ENCODE peak calls at places on chromosomes 5 and 9, in nine cellular contexts. One of them, this sample, is unnamed.

GRCh38 chr5:59588922-59589321 is 304.6 kb downstream of the PDE4D start:
- DNase-seq in Caco-2: no peak
- DNase-seq in foreskin keratinocyte: peak; percentile 66
- DNase-seq in MM.1S: no peak
- DNase-seq in endothelial cell: no peak
- DNase-seq in neural crest cell: no peak
- DNase-seq in pancreas: no peak
- DNase-seq in uterus: no peak
- DNase-seq in bronchial epithelial cell: peak; percentile 80
- DNase-seq in this sample: peak; percentile 28

GRCh38 chr9:83440641-83441040 is 97.6 kb downstream of the FRMD3 start:
- DNase-seq in Caco-2: no peak
- DNase-seq in foreskin keratinocyte: no peak
- DNase-seq in MM.1S: no peak
- DNase-seq in endothelial cell: no peak
- DNase-seq in neural crest cell: no peak
- DNase-seq in pancreas: no peak
- DNase-seq in uterus: no peak
- DNase-seq in bronchial epithelial cell: no peak
- DNase-seq in this sample: no peak

GRCh38 chr5:44389410-44389879 is at the start of gene FGF10:
- DNase-seq in Caco-2: no peak
- DNase-seq in foreskin keratinocyte: no peak
- DNase-seq in MM.1S: peak; percentile 33
- DNase-seq in endothelial cell: peak; percentile 51
- DNase-seq in neural crest cell: peak; percentile 41
- DNase-seq in pancreas: peak; percentile 80
- DNase-seq in uterus: peak; percentile 25
- DNase-seq in bronchial epithelial cell: no peak
- DNase-seq in this sample: no peak

GRCh38 chr9:8855046-8855445 is 1055.5 kb upstream of the DMAC1 start:
- DNase-seq in Caco-2: peak; percentile 3
- DNase-seq in foreskin keratinocyte: no peak
- DNase-seq in MM.1S: peak; percentile 38
- DNase-seq in endothelial cell: no peak
- DNase-seq in neural crest cell: no peak
- DNase-seq in pancreas: no peak
- DNase-seq in uterus: no peak
- DNase-seq in bronchial epithelial cell: peak; percentile 30
- DNase-seq in this sample: no peak

GRCh38 chr5:35926389-35927051 is 11.9 kb downstream of the CAPSL start:
- DNase-seq in Caco-2: peak; percentile 69
- DNase-seq in foreskin keratinocyte: peak; percentile 26
- DNase-seq in MM.1S: peak; percentile 36
- DNase-seq in endothelial cell: peak; percentile 67
- DNase-seq in neural crest cell: peak; percentile 73
- DNase-seq in pancreas: no peak
- DNase-seq in uterus: peak; percentile 64
- DNase-seq in bronchial epithelial cell: peak; percentile 39
- DNase-seq in this sample: peak; percentile 60

GRCh38 chr5:37247036-37247435 is 2.1 kb downstream of the CPLANE1 start:
- DNase-seq in Caco-2: no peak
- DNase-seq in foreskin keratinocyte: no peak
- DNase-seq in MM.1S: no peak
- DNase-seq in endothelial cell: no peak
- DNase-seq in neural crest cell: no peak
- DNase-seq in pancreas: no peak
- DNase-seq in uterus: no peak
- DNase-seq in bronchial epithelial cell: no peak
- DNase-seq in this sample: no peak

GRCh38 chr5:31664566-31664965 is 25.6 kb downstream of the PDZD2 start:
- DNase-seq in Caco-2: peak; percentile 50
- DNase-seq in foreskin keratinocyte: no peak
- DNase-seq in MM.1S: peak; percentile 13
- DNase-seq in endothelial cell: no peak
- DNase-seq in neural crest cell: no peak
- DNase-seq in pancreas: no peak
- DNase-seq in uterus: no peak
- DNase-seq in bronchial epithelial cell: peak; percentile 25
- DNase-seq in this sample: no peak

GRCh38 chr9:88522360-88522759 is 12.6 kb upstream of the NXNL2 start:
- DNase-seq in Caco-2: no peak
- DNase-seq in foreskin keratinocyte: no peak
- DNase-seq in MM.1S: no peak
- DNase-seq in endothelial cell: no peak
- DNase-seq in neural crest cell: no peak
- DNase-seq in pancreas: no peak
- DNase-seq in uterus: no peak
- DNase-seq in bronchial epithelial cell: no peak
- DNase-seq in this sample: no peak

GRCh38 chr5:167451091-167451490 is 840.4 kb upstream of the WWC1 start:
- DNase-seq in Caco-2: no peak
- DNase-seq in foreskin keratinocyte: no peak
- DNase-seq in MM.1S: no peak
- DNase-seq in endothelial cell: no peak
- DNase-seq in neural crest cell: no peak
- DNase-seq in pancreas: no peak
- DNase-seq in uterus: no peak
- DNase-seq in bronchial epithelial cell: no peak
- DNase-seq in this sample: no peak

GRCh38 chr5:167452186-167452585 is 839.3 kb upstream of the WWC1 start:
- DNase-seq in Caco-2: no peak
- DNase-seq in foreskin keratinocyte: no peak
- DNase-seq in MM.1S: no peak
- DNase-seq in endothelial cell: no peak
- DNase-seq in neural crest cell: no peak
- DNase-seq in pancreas: no peak
- DNase-seq in uterus: no peak
- DNase-seq in bronchial epithelial cell: no peak
- DNase-seq in this sample: no peak

GRCh38 chr5:167442922-167443321 is 848.5 kb upstream of the WWC1 start:
- DNase-seq in Caco-2: no peak
- DNase-seq in foreskin keratinocyte: peak; percentile 11
- DNase-seq in MM.1S: no peak
- DNase-seq in endothelial cell: no peak
- DNase-seq in neural crest cell: no peak
- DNase-seq in pancreas: no peak
- DNase-seq in uterus: no peak
- DNase-seq in bronchial epithelial cell: peak; percentile 3
- DNase-seq in this sample: no peak

GRCh38 chr5:167448376-167448775 is 843.1 kb upstream of the WWC1 start:
- DNase-seq in Caco-2: no peak
- DNase-seq in foreskin keratinocyte: no peak
- DNase-seq in MM.1S: no peak
- DNase-seq in endothelial cell: no peak
- DNase-seq in neural crest cell: no peak
- DNase-seq in pancreas: no peak
- DNase-seq in uterus: no peak
- DNase-seq in bronchial epithelial cell: no peak
- DNase-seq in this sample: no peak

GRCh38 chr5:167447466-167447865 is 844.0 kb upstream of the WWC1 start:
- DNase-seq in Caco-2: no peak
- DNase-seq in foreskin keratinocyte: no peak
- DNase-seq in MM.1S: no peak
- DNase-seq in endothelial cell: no peak
- DNase-seq in neural crest cell: no peak
- DNase-seq in pancreas: no peak
- DNase-seq in uterus: no peak
- DNase-seq in bronchial epithelial cell: no peak
- DNase-seq in this sample: no peak
- TF ChIP-seq CTCF in Caco-2: no peak
- TF ChIP-seq CTCF in foreskin keratinocyte: no peak
- TF ChIP-seq CTCF in MM.1S: no peak
- TF ChIP-seq CTCF in endothelial cell: no peak
- TF ChIP-seq CTCF in neural crest cell: no peak
- TF ChIP-seq CTCF in pancreas: no peak
- TF ChIP-seq CTCF in uterus: no peak
- TF ChIP-seq CTCF in bronchial epithelial cell: no peak
- TF ChIP-seq CTCF in this sample: no peak

GRCh38 chr9:71249729-71250317 is 128.4 kb upstream of the TRPM3 start:
- DNase-seq in Caco-2: peak; percentile 2
- DNase-seq in foreskin keratinocyte: peak; percentile 56
- DNase-seq in MM.1S: peak; percentile 63
- DNase-seq in endothelial cell: peak; percentile 22
- DNase-seq in neural crest cell: peak; percentile 14
- DNase-seq in pancreas: no peak
- DNase-seq in uterus: no peak
- DNase-seq in bronchial epithelial cell: peak; percentile 69
- DNase-seq in this sample: peak; percentile 75
- TF ChIP-seq CTCF in Caco-2: peak; percentile 39
- TF ChIP-seq CTCF in foreskin keratinocyte: peak; percentile 96
- TF ChIP-seq CTCF in MM.1S: peak; percentile 91
- TF ChIP-seq CTCF in endothelial cell: peak; percentile 72
- TF ChIP-seq CTCF in neural crest cell: peak; percentile 89
- TF ChIP-seq CTCF in pancreas: peak; percentile 62
- TF ChIP-seq CTCF in uterus: peak; percentile 65
- TF ChIP-seq CTCF in bronchial epithelial cell: peak; percentile 66
- TF ChIP-seq CTCF in this sample: peak; percentile 83

GRCh38 chr5:85049020-85049419 is 664.3 kb upstream of the EDIL3 start:
- DNase-seq in Caco-2: peak; percentile 17
- DNase-seq in foreskin keratinocyte: peak; percentile 1
- DNase-seq in MM.1S: peak; percentile 27
- DNase-seq in endothelial cell: peak; percentile 12
- DNase-seq in neural crest cell: no peak
- DNase-seq in pancreas: no peak
- DNase-seq in uterus: no peak
- DNase-seq in bronchial epithelial cell: peak; percentile 38
- DNase-seq in this sample: no peak
- TF ChIP-seq CTCF in Caco-2: peak; percentile 31
- TF ChIP-seq CTCF in foreskin keratinocyte: peak; percentile 25
- TF ChIP-seq CTCF in MM.1S: peak; percentile 48
- TF ChIP-seq CTCF in endothelial cell: no peak
- TF ChIP-seq CTCF in neural crest cell: peak; percentile 61
- TF ChIP-seq CTCF in pancreas: no peak
- TF ChIP-seq CTCF in uterus: no peak
- TF ChIP-seq CTCF in bronchial epithelial cell: peak; percentile 23
- TF ChIP-seq CTCF in this sample: no peak

GRCh38 chr5:41637869-41638268 is 127.5 kb upstream of the PLCXD3 start:
- DNase-seq in Caco-2: no peak
- DNase-seq in foreskin keratinocyte: no peak
- DNase-seq in MM.1S: no peak
- DNase-seq in endothelial cell: no peak
- DNase-seq in neural crest cell: no peak
- DNase-seq in pancreas: no peak
- DNase-seq in uterus: no peak
- DNase-seq in bronchial epithelial cell: no peak
- DNase-seq in this sample: no peak
- TF ChIP-seq CTCF in Caco-2: no peak
- TF ChIP-seq CTCF in foreskin keratinocyte: no peak
- TF ChIP-seq CTCF in MM.1S: peak; percentile 14
- TF ChIP-seq CTCF in endothelial cell: peak; percentile 42
- TF ChIP-seq CTCF in neural crest cell: peak; percentile 49
- TF ChIP-seq CTCF in pancreas: no peak
- TF ChIP-seq CTCF in uterus: no peak
- TF ChIP-seq CTCF in bronchial epithelial cell: no peak
- TF ChIP-seq CTCF in this sample: no peak

GRCh38 chr5:81513982-81514381 is 120.0 kb upstream of the ACOT12 start:
- DNase-seq in Caco-2: no peak
- DNase-seq in foreskin keratinocyte: no peak
- DNase-seq in MM.1S: peak; percentile 10
- DNase-seq in endothelial cell: no peak
- DNase-seq in neural crest cell: no peak
- DNase-seq in pancreas: no peak
- DNase-seq in uterus: no peak
- DNase-seq in bronchial epithelial cell: peak; percentile 43
- DNase-seq in this sample: peak; percentile 37
- TF ChIP-seq CTCF in Caco-2: peak; percentile 3
- TF ChIP-seq CTCF in foreskin keratinocyte: peak; percentile 58
- TF ChIP-seq CTCF in MM.1S: peak; percentile 37
- TF ChIP-seq CTCF in endothelial cell: peak; percentile 38
- TF ChIP-seq CTCF in neural crest cell: peak; percentile 38
- TF ChIP-seq CTCF in pancreas: no peak
- TF ChIP-seq CTCF in uterus: no peak
- TF ChIP-seq CTCF in bronchial epithelial cell: no peak
- TF ChIP-seq CTCF in this sample: peak; percentile 60

DNA sequence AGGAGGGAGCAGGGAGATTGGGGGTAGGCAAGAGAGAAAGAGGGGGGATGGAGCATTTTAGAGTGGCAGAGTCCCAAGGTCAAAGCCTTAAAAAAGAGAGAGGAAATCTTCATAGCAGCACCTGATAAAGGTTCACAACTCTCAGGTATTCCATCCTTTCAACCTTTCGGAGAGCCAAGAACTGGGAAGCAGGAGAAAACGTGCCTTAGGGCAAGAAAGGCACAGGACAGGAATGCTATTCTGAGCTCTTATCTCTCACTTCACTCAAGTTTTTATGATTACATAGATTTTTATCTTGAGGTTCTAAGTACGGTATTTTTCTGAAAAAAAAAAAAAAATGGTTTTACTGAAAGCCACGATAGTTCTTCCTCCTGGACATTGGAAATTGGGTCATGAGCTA is 34.5 kb upstream of the SMAD5 start:
- DNase-seq in Caco-2: peak; percentile 82
- DNase-seq in foreskin keratinocyte: no peak
- DNase-seq in MM.1S: no peak
- DNase-seq in endothelial cell: no peak
- DNase-seq in neural crest cell: no peak
- DNase-seq in pancreas: no peak
- DNase-seq in uterus: no peak
- DNase-seq in bronchial epithelial cell: no peak
- DNase-seq in this sample: no peak
- TF ChIP-seq CTCF in Caco-2: no peak
- TF ChIP-seq CTCF in foreskin keratinocyte: no peak
- TF ChIP-seq CTCF in MM.1S: no peak
- TF ChIP-seq CTCF in endothelial cell: no peak
- TF ChIP-seq CTCF in neural crest cell: no peak
- TF ChIP-seq CTCF in pancreas: no peak
- TF ChIP-seq CTCF in uterus: no peak
- TF ChIP-seq CTCF in bronchial epithelial cell: no peak
- TF ChIP-seq CTCF in this sample: no peak

DNA sequence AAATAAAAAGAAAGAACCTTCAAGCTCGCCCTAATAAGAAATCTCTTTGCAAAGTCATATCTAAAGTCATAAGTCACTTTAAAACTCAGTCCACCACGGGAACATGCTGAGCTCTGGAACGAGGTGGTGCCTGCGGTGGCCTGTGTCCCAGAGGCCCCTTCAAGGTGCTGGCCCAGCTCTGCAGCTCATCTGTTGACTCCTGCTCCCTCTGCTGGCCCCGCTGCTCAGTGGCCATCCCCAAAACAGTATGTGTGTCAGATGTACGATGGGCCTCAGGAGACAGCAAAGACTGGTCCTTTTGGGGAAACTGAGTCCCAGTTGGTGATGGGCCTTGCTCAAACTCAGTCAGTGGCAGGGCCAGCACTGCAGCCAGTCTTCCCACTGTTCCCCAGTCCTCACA is 22.8 kb upstream of the FOXB2 start:
- DNase-seq in Caco-2: peak; percentile 8
- DNase-seq in foreskin keratinocyte: no peak
- DNase-seq in MM.1S: no peak
- DNase-seq in endothelial cell: peak; percentile 64
- DNase-seq in neural crest cell: peak; percentile 50
- DNase-seq in pancreas: no peak
- DNase-seq in uterus: peak; percentile 38
- DNase-seq in bronchial epithelial cell: no peak
- DNase-seq in this sample: no peak
- TF ChIP-seq CTCF in Caco-2: peak; percentile 39
- TF ChIP-seq CTCF in foreskin keratinocyte: peak; percentile 50
- TF ChIP-seq CTCF in MM.1S: peak; percentile 5
- TF ChIP-seq CTCF in endothelial cell: no peak
- TF ChIP-seq CTCF in neural crest cell: peak; percentile 63
- TF ChIP-seq CTCF in pancreas: no peak
- TF ChIP-seq CTCF in uterus: peak; percentile 49
- TF ChIP-seq CTCF in bronchial epithelial cell: peak; percentile 60
- TF ChIP-seq CTCF in this sample: peak; percentile 27

GRCh38 chr5:175878544-175879438 is 7.4 kb downstream of the CPLX2 start:
- DNase-seq in Caco-2: no peak
- DNase-seq in foreskin keratinocyte: no peak
- DNase-seq in MM.1S: no peak
- DNase-seq in endothelial cell: peak; percentile 38
- DNase-seq in neural crest cell: no peak
- DNase-seq in pancreas: no peak
- DNase-seq in uterus: no peak
- DNase-seq in bronchial epithelial cell: no peak
- DNase-seq in this sample: no peak
- TF ChIP-seq CTCF in Caco-2: no peak
- TF ChIP-seq CTCF in foreskin keratinocyte: no peak
- TF ChIP-seq CTCF in MM.1S: no peak
- TF ChIP-seq CTCF in endothelial cell: no peak
- TF ChIP-seq CTCF in neural crest cell: no peak
- TF ChIP-seq CTCF in pancreas: no peak
- TF ChIP-seq CTCF in uterus: no peak
- TF ChIP-seq CTCF in bronchial epithelial cell: no peak
- TF ChIP-seq CTCF in this sample: no peak

This sample was measured in RWPE1.